ENCODE peak calls at places on chromosome 2, in four cellular contexts. S is H1, X is HCT116, I is K562. C is an unnamed sample.

GRCh38 chr2:98708396-98709186 is 22.3 kb downstream of the MGAT4A start:
- DNase-seq in X (no peak), S (no peak), I (no peak), C (no peak)

GRCh38 chr2:231321556-231322334 is 73.8 kb upstream of the B3GNT7 start:
- DNase-seq in I (no peak), S (no peak), X (no peak), C (no peak)

GRCh38 chr2:232473467-232473890 is 14.2 kb downstream of the ECEL1 start:
- DNase-seq in S (no peak), X (no peak), I (no peak), C (no peak)

GRCh38 chr2:84395819-84396218 is 63.3 kb downstream of the SUCLG1 start:
- DNase-seq in X (no peak), S (no peak), I (no peak), C (no peak)

GRCh38 chr2:239380831-239381708 is 19.8 kb downstream of the HDAC4 start:
- DNase-seq in X (no peak), I (no peak), S (no peak), C (no peak)

GRCh38 chr2:86671304-86671981 is 47.8 kb upstream of the RNF103 start:
- DNase-seq in S (no peak), I (no peak), X (no peak), C (peak)

GRCh38 chr2:38376346-38376682 is 759 bp downstream of the ATL2 start:
- DNase-seq in X (peak), I (peak), S (no peak), C (peak)

GRCh38 chr2:171390941-171391516 is 42.8 kb downstream of the METTL8 start:
- DNase-seq in I (no peak), S (no peak), X (no peak), C (no peak)

GRCh38 chr2:226891780-226892590 is 56.1 kb downstream of the RHBDD1 start:
- DNase-seq in S (no peak), X (no peak), I (no peak), C (no peak)

GRCh38 chr2:134460583-134460998 is 206.7 kb downstream of the MGAT5 start:
- DNase-seq in S (peak), I (peak), X (peak), C (peak)
- TF ChIP-seq FOSL1 in S (no peak), I (no peak), X (no peak), C (no peak)

GRCh38 chr2:241870611-241871537 is 1.3 kb downstream of the RTP5 start:
- DNase-seq in X (no peak), I (no peak), S (no peak), C (no peak)
- TF ChIP-seq FOSL1 in X (no peak), I (no peak), S (no peak), C (no peak)

DNA sequence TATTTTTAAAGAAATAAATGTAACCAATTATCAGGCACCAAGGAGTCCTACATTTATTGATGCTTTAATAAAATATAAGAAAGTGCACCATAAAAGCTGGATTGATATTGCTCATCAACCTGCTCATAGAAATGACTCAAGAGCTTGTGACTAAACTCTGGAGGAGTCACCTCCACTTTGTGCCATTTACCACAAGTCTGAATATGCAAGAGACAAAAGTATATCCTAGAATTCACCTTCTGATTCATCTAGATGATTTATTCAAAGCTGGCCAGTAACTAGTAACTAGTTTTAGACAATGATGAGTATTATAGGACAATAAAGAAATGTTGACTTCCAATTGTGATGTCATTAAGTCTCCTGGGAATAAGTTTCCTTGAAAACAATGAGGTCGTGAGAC is 146.0 kb upstream of the SOX11 start:
- DNase-seq in I (no peak), S (no peak), X (no peak), C (no peak)
- TF ChIP-seq FOSL1 in I (no peak), S (no peak), X (no peak), C (no peak)

GRCh38 chr2:228092056-228092455 is 89.4 kb downstream of the SPHKAP start:
- DNase-seq in I (no peak), S (no peak), X (no peak), C (no peak)

GRCh38 chr2:228094377-228094921 is 87.0 kb downstream of the SPHKAP start:
- DNase-seq in X (no peak), I (no peak), S (no peak), C (no peak)
- TF ChIP-seq FOSL1 in X (no peak), I (no peak), S (no peak), C (no peak)

GRCh38 chr2:234864518-234864917 is 87.3 kb upstream of the SH3BP4 start:
- DNase-seq in X (no peak), I (no peak), S (no peak), C (no peak)

GRCh38 chr2:234861841-234862735 is 89.7 kb upstream of the SH3BP4 start:
- DNase-seq in I (no peak), X (no peak), S (no peak), C (no peak)

GRCh38 chr2:234865040-234865439 is 86.8 kb upstream of the SH3BP4 start:
- DNase-seq in S (no peak), X (no peak), I (no peak), C (no peak)

GRCh38 chr2:234865586-234865985 is 86.2 kb upstream of the SH3BP4 start:
- DNase-seq in X (no peak), I (no peak), S (no peak), C (no peak)

DNA sequence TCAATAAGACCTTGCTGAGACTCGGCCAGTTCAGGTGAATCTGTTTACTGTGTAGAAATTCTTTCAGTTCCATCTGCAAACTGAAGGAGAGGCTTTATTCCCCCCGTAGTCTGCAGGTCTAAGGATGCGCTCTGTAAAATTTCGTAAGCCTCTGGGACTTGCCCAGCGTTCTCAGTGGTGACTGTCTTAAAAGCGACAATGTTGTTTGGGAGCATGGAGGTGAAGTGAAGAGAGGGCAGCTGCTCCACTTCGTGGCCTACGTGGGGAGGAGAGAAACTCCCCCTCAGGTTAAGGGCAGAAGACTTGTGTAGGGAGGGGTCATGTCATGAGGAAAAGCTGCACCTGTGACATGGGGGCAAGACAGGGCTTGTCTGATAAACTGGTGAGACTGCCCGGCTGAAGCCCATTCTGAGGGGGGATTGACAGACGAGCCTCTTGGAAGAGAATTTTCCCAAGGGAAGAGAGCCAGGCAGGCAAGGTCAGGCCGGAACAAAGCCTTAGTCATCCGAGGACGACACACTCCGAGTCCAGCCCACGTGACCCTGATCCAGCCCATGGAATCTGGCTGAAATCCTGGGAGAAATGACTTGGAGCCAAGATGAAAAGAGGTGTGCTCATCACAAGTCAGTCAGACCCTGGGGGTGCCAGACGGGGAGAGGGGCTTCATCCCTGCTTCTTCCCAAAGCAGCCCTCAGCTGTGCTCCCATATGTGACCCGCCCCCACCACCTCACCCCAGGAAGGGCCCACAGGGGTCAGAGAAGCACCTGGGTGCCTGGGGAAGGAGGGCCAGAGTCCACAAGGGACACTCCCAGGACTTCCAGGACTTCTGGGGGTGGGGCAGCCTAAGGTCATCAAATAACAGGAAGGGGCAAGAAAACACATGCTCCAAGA is 88.5 kb upstream of the SH3BP4 start:
- DNase-seq in I (no peak), X (peak), S (no peak), C (peak)
- TF ChIP-seq FOSL1 in I (no peak), X (peak), S (no peak), C (peak)

GRCh38 chr2:215635788-215636139 is 199.9 kb upstream of the FN1 start:
- DNase-seq in S (no peak), X (no peak), I (no peak), C (peak)
- TF ChIP-seq FOSL1 in S (no peak), X (no peak), I (no peak), C (no peak)

GRCh38 chr2:105910497-105911238 is 166.0 kb downstream of the NCK2 start:
- DNase-seq in I (no peak), X (no peak), S (no peak), C (peak)
- TF ChIP-seq FOSL1 in I (no peak), X (no peak), S (no peak), C (no peak)

GRCh38 chr2:223051580-223052375 is at the start of gene KCNE4:
- DNase-seq in S (no peak), X (no peak), I (no peak), C (no peak)
- TF ChIP-seq FOSL1 in S (no peak), X (no peak), I (no peak), C (no peak)

GRCh38 chr2:223081789-223082188 is 29.8 kb downstream of the KCNE4 start:
- DNase-seq in X (no peak), S (no peak), I (no peak), C (no peak)
- TF ChIP-seq FOSL1 in X (no peak), S (no peak), I (no peak), C (no peak)

C was measured in HepG2.